ENCODE peak calls at places on chromosomes 1 and 21, in seven cellular contexts. One of them, this sample, is unnamed.

GRCh38 chr1:206893380-206893779 is 3.9 kb upstream of the IL24 start:
- DNase-seq in H1: no peak
- DNase-seq in PC-9: no peak
- DNase-seq in left lung: no peak
- DNase-seq in spleen: no peak
- DNase-seq in effector memory CD4-positive, alpha-beta T cell: no peak
- DNase-seq in CD8-positive, alpha-beta memory T cell: no peak
- DNase-seq in this sample: no peak

GRCh38 chr1:67485046-67485811 is 55.0 kb upstream of the SERBP1 start:
- DNase-seq in H1: no peak
- DNase-seq in PC-9: no peak
- DNase-seq in left lung: no peak
- DNase-seq in spleen: no peak
- DNase-seq in effector memory CD4-positive, alpha-beta T cell: no peak
- DNase-seq in CD8-positive, alpha-beta memory T cell: no peak
- DNase-seq in this sample: no peak

GRCh38 chr1:7299994-7300393 is 471.1 kb upstream of the VAMP3 start:
- DNase-seq in H1: no peak
- DNase-seq in PC-9: no peak
- DNase-seq in left lung: no peak
- DNase-seq in spleen: no peak
- DNase-seq in effector memory CD4-positive, alpha-beta T cell: no peak
- DNase-seq in CD8-positive, alpha-beta memory T cell: no peak
- DNase-seq in this sample: no peak

GRCh38 chr1:164602480-164603093 is 43.6 kb downstream of the PBX1 start:
- DNase-seq in H1: no peak
- DNase-seq in PC-9: peak; percentile 83
- DNase-seq in left lung: no peak
- DNase-seq in spleen: no peak
- DNase-seq in effector memory CD4-positive, alpha-beta T cell: no peak
- DNase-seq in CD8-positive, alpha-beta memory T cell: no peak
- DNase-seq in this sample: no peak

GRCh38 chr1:153677718-153678518 is 570 bp upstream of the NPR1 start:
- DNase-seq in H1: peak; percentile 82
- DNase-seq in PC-9: no peak
- DNase-seq in left lung: no peak
- DNase-seq in spleen: peak; percentile 81
- DNase-seq in effector memory CD4-positive, alpha-beta T cell: no peak
- DNase-seq in CD8-positive, alpha-beta memory T cell: no peak
- DNase-seq in this sample: no peak

GRCh38 chr21:29449306-29449940 is 150.7 kb downstream of the BACH1 start:
- DNase-seq in H1: no peak
- DNase-seq in PC-9: no peak
- DNase-seq in left lung: no peak
- DNase-seq in spleen: no peak
- DNase-seq in effector memory CD4-positive, alpha-beta T cell: no peak
- DNase-seq in CD8-positive, alpha-beta memory T cell: no peak
- DNase-seq in this sample: no peak

GRCh38 chr1:44827197-44828002 is 15.7 kb downstream of the PTCH2 start:
- DNase-seq in H1: peak; percentile 71
- DNase-seq in PC-9: no peak
- DNase-seq in left lung: no peak
- DNase-seq in spleen: peak; percentile 74
- DNase-seq in effector memory CD4-positive, alpha-beta T cell: no peak
- DNase-seq in CD8-positive, alpha-beta memory T cell: no peak
- DNase-seq in this sample: no peak

GRCh38 chr1:190475394-190476250 is 2.0 kb downstream of the BRINP3 start:
- DNase-seq in H1: no peak
- DNase-seq in PC-9: no peak
- DNase-seq in left lung: peak; percentile 50
- DNase-seq in spleen: no peak
- DNase-seq in effector memory CD4-positive, alpha-beta T cell: no peak
- DNase-seq in CD8-positive, alpha-beta memory T cell: no peak
- DNase-seq in this sample: no peak

GRCh38 chr1:220219136-220219442 is 53.2 kb downstream of the RAB3GAP2 start:
- DNase-seq in H1: no peak
- DNase-seq in PC-9: no peak
- DNase-seq in left lung: no peak
- DNase-seq in spleen: no peak
- DNase-seq in effector memory CD4-positive, alpha-beta T cell: no peak
- DNase-seq in CD8-positive, alpha-beta memory T cell: no peak
- DNase-seq in this sample: no peak

GRCh38 chr1:54861070-54861761 is 25.8 kb downstream of the DHCR24 start:
- DNase-seq in H1: no peak
- DNase-seq in PC-9: peak; percentile 89
- DNase-seq in left lung: no peak
- DNase-seq in spleen: no peak
- DNase-seq in effector memory CD4-positive, alpha-beta T cell: no peak
- DNase-seq in CD8-positive, alpha-beta memory T cell: no peak
- DNase-seq in this sample: no peak

GRCh38 chr1:209382701-209383100 is 200.8 kb upstream of the CAMK1G start:
- DNase-seq in H1: no peak
- DNase-seq in PC-9: no peak
- DNase-seq in left lung: no peak
- DNase-seq in spleen: no peak
- DNase-seq in effector memory CD4-positive, alpha-beta T cell: no peak
- DNase-seq in CD8-positive, alpha-beta memory T cell: no peak
- DNase-seq in this sample: no peak

GRCh38 chr1:28173980-28174297 is 2.6 kb downstream of the PTAFR start:
- DNase-seq in H1: no peak
- DNase-seq in PC-9: no peak
- DNase-seq in left lung: no peak
- DNase-seq in spleen: peak; percentile 76
- DNase-seq in effector memory CD4-positive, alpha-beta T cell: no peak
- DNase-seq in CD8-positive, alpha-beta memory T cell: no peak
- DNase-seq in this sample: no peak

GRCh38 chr1:14970799-14971141 is 182.8 kb upstream of the TMEM51 start:
- DNase-seq in H1: no peak
- DNase-seq in PC-9: no peak
- DNase-seq in left lung: no peak
- DNase-seq in spleen: no peak
- DNase-seq in effector memory CD4-positive, alpha-beta T cell: no peak
- DNase-seq in CD8-positive, alpha-beta memory T cell: no peak
- DNase-seq in this sample: no peak

GRCh38 chr1:43970502-43970901 is 692 bp downstream of the DPH2 start:
- DNase-seq in H1: no peak
- DNase-seq in PC-9: no peak
- DNase-seq in left lung: no peak
- DNase-seq in spleen: no peak
- DNase-seq in effector memory CD4-positive, alpha-beta T cell: no peak
- DNase-seq in CD8-positive, alpha-beta memory T cell: no peak
- DNase-seq in this sample: no peak

GRCh38 chr1:84163123-84164038 is 19.3 kb downstream of the PRKACB start:
- DNase-seq in H1: no peak
- DNase-seq in PC-9: no peak
- DNase-seq in left lung: no peak
- DNase-seq in spleen: no peak
- DNase-seq in effector memory CD4-positive, alpha-beta T cell: no peak
- DNase-seq in CD8-positive, alpha-beta memory T cell: no peak
- DNase-seq in this sample: no peak

GRCh38 chr1:160129966-160130365 is 14.4 kb downstream of the ATP1A2 start:
- DNase-seq in H1: no peak
- DNase-seq in PC-9: no peak
- DNase-seq in left lung: no peak
- DNase-seq in spleen: no peak
- DNase-seq in effector memory CD4-positive, alpha-beta T cell: no peak
- DNase-seq in CD8-positive, alpha-beta memory T cell: no peak
- DNase-seq in this sample: no peak
- H3K27me3 ChIP-seq in H1: no peaks in the 10 kb centered on the region
- H3K27me3 ChIP-seq in PC-9: no peaks in the 10 kb centered on the region
- H3K27me3 ChIP-seq in left lung: no peaks in the 10 kb centered on the region
- H3K27me3 ChIP-seq in spleen: no peaks in the 10 kb centered on the region
- H3K27me3 ChIP-seq in effector memory CD4-positive, alpha-beta T cell: no peaks in the 10 kb centered on the region
- H3K27me3 ChIP-seq in CD8-positive, alpha-beta memory T cell: no peaks in the 10 kb centered on the region
- H3K27me3 ChIP-seq in this sample: no peaks in the 10 kb centered on the region

DNA sequence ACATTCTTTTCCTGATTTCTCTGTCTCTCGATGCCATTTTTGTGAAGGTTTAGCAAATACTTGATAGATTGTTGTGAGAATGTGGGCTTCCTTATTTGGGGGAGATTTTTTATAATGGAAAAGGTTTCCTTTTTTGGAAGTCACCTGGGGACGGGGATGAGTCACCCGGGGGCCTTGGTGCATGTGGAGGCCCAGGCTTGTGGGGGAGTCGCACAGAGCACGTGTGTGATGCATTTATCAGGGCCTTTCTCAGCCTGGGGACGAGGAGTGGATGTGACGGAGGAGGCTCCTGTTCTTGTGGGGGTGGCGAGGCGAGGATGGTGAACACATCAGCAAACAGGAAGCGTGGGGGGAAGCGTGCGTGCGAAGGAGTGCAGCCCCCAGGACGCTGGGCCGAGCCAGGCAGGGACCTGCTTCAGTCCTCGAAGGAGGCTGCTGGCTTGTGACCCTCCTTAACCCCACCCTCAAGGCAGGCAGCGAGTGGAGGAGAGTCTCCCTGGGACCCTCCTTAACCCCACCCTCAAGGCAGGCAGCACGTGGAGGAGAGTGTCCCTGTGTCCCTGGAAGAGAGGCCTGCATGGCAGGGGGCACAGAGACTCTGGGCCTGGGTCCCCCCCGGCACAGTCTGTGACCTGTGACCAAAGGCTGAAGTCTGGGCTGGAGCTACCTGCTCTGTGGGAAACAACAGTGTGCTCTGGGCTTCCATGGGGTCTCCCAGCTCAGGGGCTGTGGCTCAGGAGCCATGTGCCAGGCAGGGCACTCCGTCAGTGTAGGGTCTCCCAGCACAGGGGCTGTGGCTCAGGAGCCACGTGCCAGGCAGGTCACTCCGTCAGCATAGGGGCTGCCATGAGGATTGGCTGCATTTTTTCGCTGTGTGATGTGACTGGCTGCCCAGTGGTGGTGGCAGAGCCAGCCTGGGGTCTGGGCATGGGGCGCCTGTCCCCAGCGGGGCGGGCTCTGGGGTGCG is 57.2 kb downstream of the AGPAT3 start:
- DNase-seq in H1: no peak
- DNase-seq in PC-9: no peak
- DNase-seq in left lung: peak; percentile 48
- DNase-seq in spleen: peak; percentile 85
- DNase-seq in effector memory CD4-positive, alpha-beta T cell: no peak
- DNase-seq in CD8-positive, alpha-beta memory T cell: peak; percentile 10
- DNase-seq in this sample: no peak
- H3K4me3 ChIP-seq in H1: no peak overlapping the region
- H3K4me3 ChIP-seq in PC-9: no peak overlapping the region
- H3K4me3 ChIP-seq in left lung: no peak overlapping the region
- H3K4me3 ChIP-seq in spleen: no peak overlapping the region
- H3K4me3 ChIP-seq in effector memory CD4-positive, alpha-beta T cell: no peak overlapping the region
- H3K4me3 ChIP-seq in CD8-positive, alpha-beta memory T cell: peak overlapping the region; percentile 13
- H3K4me3 ChIP-seq in this sample: no peak overlapping the region

GRCh38 chr1:1063261-1063944 is 10.7 kb downstream of the RNF223 start:
- DNase-seq in H1: no peak
- DNase-seq in PC-9: no peak
- DNase-seq in left lung: no peak
- DNase-seq in spleen: no peak
- DNase-seq in effector memory CD4-positive, alpha-beta T cell: no peak
- DNase-seq in CD8-positive, alpha-beta memory T cell: no peak
- DNase-seq in this sample: no peak

GRCh38 chr1:1059494-1060280 is 14.4 kb downstream of the RNF223 start:
- DNase-seq in H1: peak; percentile 98
- DNase-seq in PC-9: peak; percentile 72
- DNase-seq in left lung: peak; percentile 96
- DNase-seq in spleen: peak; percentile 96
- DNase-seq in effector memory CD4-positive, alpha-beta T cell: peak; percentile 79
- DNase-seq in CD8-positive, alpha-beta memory T cell: peak; percentile 87
- DNase-seq in this sample: no peak

GRCh38 chr1:1062364-1063163 is 11.5 kb downstream of the RNF223 start:
- DNase-seq in H1: no peak
- DNase-seq in PC-9: no peak
- DNase-seq in left lung: no peak
- DNase-seq in spleen: no peak
- DNase-seq in effector memory CD4-positive, alpha-beta T cell: no peak
- DNase-seq in CD8-positive, alpha-beta memory T cell: no peak
- DNase-seq in this sample: no peak

GRCh38 chr1:1060281-1061000 is 13.7 kb downstream of the RNF223 start:
- DNase-seq in H1: no peak
- DNase-seq in PC-9: no peak
- DNase-seq in left lung: no peak
- DNase-seq in spleen: no peak
- DNase-seq in effector memory CD4-positive, alpha-beta T cell: no peak
- DNase-seq in CD8-positive, alpha-beta memory T cell: no peak
- DNase-seq in this sample: no peak

DNA sequence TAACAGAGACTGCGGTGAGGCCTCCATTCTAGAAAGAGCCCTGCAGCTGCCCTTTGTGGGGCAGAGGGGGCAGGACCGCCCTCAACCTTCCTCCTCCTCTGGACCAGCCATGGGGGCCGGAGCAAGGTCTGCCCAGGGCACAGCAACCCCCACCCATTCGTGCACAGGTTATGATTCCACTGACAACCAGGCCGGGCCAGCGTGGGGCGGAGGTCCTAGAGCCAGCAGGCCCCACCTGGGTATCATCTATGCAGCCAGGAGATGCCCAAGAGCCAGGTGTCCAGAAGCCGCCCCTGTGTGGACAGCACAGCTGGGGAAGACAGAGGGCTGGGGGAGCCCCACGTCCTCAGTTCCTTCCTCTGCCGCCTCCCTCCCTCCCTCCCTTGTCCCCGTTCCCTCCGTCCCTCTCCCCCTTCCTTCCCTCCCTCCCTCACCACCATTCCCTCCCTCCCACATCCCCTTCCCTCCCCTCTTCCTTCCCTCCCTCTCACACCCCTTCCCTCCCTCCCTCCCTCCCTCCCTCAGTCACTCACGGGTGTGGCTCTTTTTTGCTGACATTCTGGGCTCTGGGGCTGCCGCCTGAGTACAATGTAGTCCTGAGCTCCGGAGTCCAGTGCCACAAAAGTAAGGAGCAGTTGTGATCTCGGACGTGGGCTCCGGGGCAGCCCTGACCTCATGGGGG is 12.3 kb downstream of the RNF223 start:
- DNase-seq in H1: no peak
- DNase-seq in PC-9: no peak
- DNase-seq in left lung: no peak
- DNase-seq in spleen: no peak
- DNase-seq in effector memory CD4-positive, alpha-beta T cell: no peak
- DNase-seq in CD8-positive, alpha-beta memory T cell: no peak
- DNase-seq in this sample: no peak
- H3K27me3 ChIP-seq in H1: peaks cover 49% of the 10 kb centered on the region
- H3K27me3 ChIP-seq in PC-9: no peaks in the 10 kb centered on the region
- H3K27me3 ChIP-seq in left lung: peaks cover 33% of the 10 kb centered on the region
- H3K27me3 ChIP-seq in spleen: peaks cover 89% of the 10 kb centered on the region
- H3K27me3 ChIP-seq in effector memory CD4-positive, alpha-beta T cell: peaks cover 59% of the 10 kb centered on the region
- H3K27me3 ChIP-seq in CD8-positive, alpha-beta memory T cell: peaks cover 21% of the 10 kb centered on the region
- H3K27me3 ChIP-seq in this sample: peaks cover 2% of the 10 kb centered on the region

GRCh38 chr1:198934414-198934813 is 295.6 kb downstream of the PTPRC start:
- DNase-seq in H1: no peak
- DNase-seq in PC-9: no peak
- DNase-seq in left lung: no peak
- DNase-seq in spleen: no peak
- DNase-seq in effector memory CD4-positive, alpha-beta T cell: no peak
- DNase-seq in CD8-positive, alpha-beta memory T cell: no peak
- DNase-seq in this sample: no peak

GRCh38 chr1:198934901-198935301 is 296.1 kb downstream of the PTPRC start:
- DNase-seq in H1: no peak
- DNase-seq in PC-9: peak; percentile 37
- DNase-seq in left lung: no peak
- DNase-seq in spleen: no peak
- DNase-seq in effector memory CD4-positive, alpha-beta T cell: peak; percentile 67
- DNase-seq in CD8-positive, alpha-beta memory T cell: peak; percentile 43
- DNase-seq in this sample: no peak

GRCh38 chr1:198929961-198930599 is 291.2 kb downstream of the PTPRC start:
- DNase-seq in H1: no peak
- DNase-seq in PC-9: no peak
- DNase-seq in left lung: no peak
- DNase-seq in spleen: no peak
- DNase-seq in effector memory CD4-positive, alpha-beta T cell: no peak
- DNase-seq in CD8-positive, alpha-beta memory T cell: no peak
- DNase-seq in this sample: no peak

GRCh38 chr1:198933506-198933905 is 294.7 kb downstream of the PTPRC start:
- DNase-seq in H1: no peak
- DNase-seq in PC-9: no peak
- DNase-seq in left lung: no peak
- DNase-seq in spleen: no peak
- DNase-seq in effector memory CD4-positive, alpha-beta T cell: no peak
- DNase-seq in CD8-positive, alpha-beta memory T cell: no peak
- DNase-seq in this sample: no peak

GRCh38 chr1:198932351-198932991 is 293.6 kb downstream of the PTPRC start:
- DNase-seq in H1: no peak
- DNase-seq in PC-9: peak; percentile 52
- DNase-seq in left lung: no peak
- DNase-seq in spleen: no peak
- DNase-seq in effector memory CD4-positive, alpha-beta T cell: no peak
- DNase-seq in CD8-positive, alpha-beta memory T cell: no peak
- DNase-seq in this sample: no peak
- H3K4me3 ChIP-seq in H1: no peak overlapping the region
- H3K4me3 ChIP-seq in PC-9: no peak overlapping the region
- H3K4me3 ChIP-seq in left lung: peak overlapping the region; percentile 58
- H3K4me3 ChIP-seq in spleen: no peak overlapping the region
- H3K4me3 ChIP-seq in effector memory CD4-positive, alpha-beta T cell: no peak overlapping the region
- H3K4me3 ChIP-seq in CD8-positive, alpha-beta memory T cell: no peak overlapping the region
- H3K4me3 ChIP-seq in this sample: no peak overlapping the region

This sample was measured in iPS DF 6.9.